ENCODE peak calls at places on chromosomes 6 and 20, in seven cellular contexts. W is tibial artery; Y is left lung; J is NCI-H1694 treated with DMSO at 0.1 percent for 48 hours; V is stimulated activated CD4-positive, alpha-beta T cell treated with anti-CD3 and anti-CD28 coated beads, Interleukin-2, amount 100 ng/mL, for 24 hours; O is RPMI8226; D is ELR. T is an unnamed sample.

GRCh38 chr6:30061766-30062458 is 847 bp downstream of the POLR1H start:
- DNase-seq in Y (no peak), D (peak), O (peak), V (peak), W (no peak), J (no peak), T (peak)

GRCh38 chr6:36692220-36692619 is 5.4 kb upstream of the RAB44 start:
- DNase-seq in W (no peak), D (no peak), J (no peak), V (no peak), Y (no peak), O (peak), T (no peak)

GRCh38 chr20:64131406-64131805 is 24.0 kb upstream of the NPBWR2 start:
- DNase-seq in W (no peak), Y (peak), O (peak), V (no peak), D (peak), J (no peak), T (peak)

GRCh38 chr20:50563133-50563944 is 53.2 kb downstream of the PTPN1 start:
- DNase-seq in D (no peak), O (no peak), W (no peak), V (no peak), J (no peak), Y (no peak), T (no peak)

GRCh38 chr20:13261460-13262301 is 40.6 kb downstream of the ISM1 start:
- DNase-seq in Y (no peak), V (peak), J (peak), O (peak), W (peak), D (peak), T (peak)

GRCh38 chr20:41299899-41300298 is 17.6 kb downstream of the ZHX3 start:
- DNase-seq in Y (no peak), O (no peak), J (no peak), D (no peak), V (no peak), W (no peak), T (no peak)

GRCh38 chr20:13035399-13036173 is 26.8 kb downstream of the SPTLC3 start:
- DNase-seq in D (no peak), V (no peak), Y (no peak), O (no peak), J (no peak), W (no peak), T (no peak)

GRCh38 chr6:117880824-117881223 is 26.2 kb upstream of the SLC35F1 start:
- DNase-seq in O (no peak), W (no peak), J (no peak), V (no peak), D (no peak), Y (no peak), T (no peak)

GRCh38 chr6:131293472-131293911 is 158.2 kb downstream of the AKAP7 start:
- DNase-seq in V (no peak), W (no peak), J (no peak), D (no peak), O (no peak), Y (peak), T (peak)

GRCh38 chr6:45881705-45882435 is 133.8 kb downstream of the CLIC5 start:
- DNase-seq in Y (no peak), J (no peak), O (no peak), V (no peak), W (no peak), D (no peak), T (no peak)

GRCh38 chr6:3337521-3338350 is 79.0 kb downstream of the PSMG4 start:
- DNase-seq in W (no peak), O (peak), V (no peak), Y (no peak), D (peak), J (no peak), T (no peak)

GRCh38 chr20:9945406-9945805 is 89.4 kb upstream of the ANKEF1 start:
- DNase-seq in D (peak), O (no peak), V (no peak), Y (no peak), J (no peak), W (no peak), T (no peak)

GRCh38 chr6:11828185-11828897 is 49.7 kb upstream of the ADTRP start:
- DNase-seq in J (no peak), O (peak), Y (no peak), W (no peak), D (no peak), V (no peak), T (no peak)

GRCh38 chr6:151044465-151045441 is 179.3 kb downstream of the MTHFD1L start:
- DNase-seq in W (peak), O (no peak), D (peak), Y (no peak), J (no peak), V (no peak), T (peak)

GRCh38 chr20:61732511-61733210 is 333.0 kb downstream of the TAF4 start:
- DNase-seq in D (no peak), O (no peak), J (no peak), V (no peak), Y (no peak), W (no peak), T (peak)

GRCh38 chr20:33081411-33082154 is 2.1 kb downstream of the BPIFB4 start:
- DNase-seq in V (no peak), O (no peak), W (no peak), D (no peak), J (no peak), Y (no peak), T (peak)

GRCh38 chr6:33822575-33823395 is 19.0 kb upstream of the MLN start:
- DNase-seq in V (no peak), O (peak), D (peak), W (no peak), Y (no peak), J (peak), T (peak)

GRCh38 chr6:39840781-39841180 is 48.6 kb downstream of the DAAM2 start:
- DNase-seq in W (no peak), Y (no peak), J (no peak), V (no peak), O (no peak), D (no peak), T (no peak)

GRCh38 chr6:44247338-44248302 is 719 bp downstream of the HSP90AB1 start:
- DNase-seq in W (peak), V (peak), O (peak), Y (peak), D (peak), J (no peak), T (peak)

GRCh38 chr20:437787-438486 is 24.4 kb downstream of the TBC1D20 start:
- DNase-seq in O (peak), D (no peak), V (no peak), J (no peak), W (no peak), Y (no peak), T (no peak)

GRCh38 chr6:89350281-89351037 is 2.1 kb downstream of the UBE2J1 start:
- DNase-seq in D (peak), O (peak), W (no peak), V (no peak), Y (no peak), J (no peak), T (no peak)

GRCh38 chr6:105810105-105810921 is 275.8 kb upstream of the PRDM1 start:
- DNase-seq in W (peak), Y (no peak), D (peak), O (peak), J (peak), V (peak), T (no peak)

T was measured in kidney.